ENCODE peak calls at places on chromosome 7, in six cellular contexts. T is tibial artery, H is gastrocnemius medialis, G is OCI-LY7, P is HCT116, R is PC-3. Z is an unnamed sample.

GRCh38 chr7:99371376-99371920 is 3.1 kb upstream of the ARPC1B start:
- DNase-seq in T (no peak), P (no peak), G (no peak), R (no peak), H (no peak), Z (no peak)

GRCh38 chr7:143372070-143372469 is 9.1 kb upstream of the ZYX start:
- DNase-seq in P (no peak), T (peak; percentile 79), G (peak; percentile 7), H (no peak), R (peak; percentile 81), Z (no peak)

GRCh38 chr7:42345478-42346299 is 108.7 kb upstream of the GLI3 start:
- DNase-seq in H (no peak), G (no peak), P (no peak), R (no peak), T (no peak), Z (no peak)

GRCh38 chr7:151876899-151877777 is at the start of gene PRKAG2:
- DNase-seq in G (no peak), R (peak; percentile 35), T (peak; percentile 86), P (no peak), H (peak; percentile 46), Z (no peak)

GRCh38 chr7:95246935-95247370 is 77.4 kb downstream of the PON1 start:
- DNase-seq in R (peak; percentile 73), G (peak; percentile 51), T (no peak), P (peak; percentile 54), H (no peak), Z (peak; percentile 80)

GRCh38 chr7:36794689-36795088 is 70.4 kb upstream of the AOAH start:
- DNase-seq in H (no peak), R (no peak), P (no peak), G (no peak), T (no peak), Z (no peak)

GRCh38 chr7:81484266-81484665 is 285.6 kb downstream of the HGF start:
- DNase-seq in H (peak; percentile 4), R (no peak), G (no peak), P (no peak), T (peak; percentile 77), Z (peak; percentile 90)

GRCh38 chr7:44824894-44825526 is 22.9 kb downstream of the H2AZ2 start:
- DNase-seq in G (no peak), P (no peak), H (no peak), T (no peak), R (no peak), Z (no peak)

GRCh38 chr7:83077328-83077727 is 85.4 kb downstream of the PCLO start:
- DNase-seq in R (no peak), T (no peak), G (no peak), H (no peak), P (no peak), Z (peak; percentile 26)

GRCh38 chr7:20786421-20786778 is 286 bp downstream of the SP8 start:
- DNase-seq in R (no peak), P (no peak), T (no peak), G (no peak), H (no peak), Z (no peak)

GRCh38 chr7:131249483-131249882 is 78.2 kb upstream of the MKLN1 start:
- DNase-seq in R (no peak), H (no peak), T (no peak), P (no peak), G (no peak), Z (no peak)

GRCh38 chr7:51213618-51214017 is 103.0 kb downstream of the COBL start:
- DNase-seq in T (no peak), G (no peak), P (no peak), H (no peak), R (no peak), Z (no peak)

GRCh38 chr7:68892211-68892610 is 706.1 kb upstream of the AUTS2 start:
- DNase-seq in H (no peak), T (no peak), R (no peak), G (no peak), P (no peak), Z (no peak)

GRCh38 chr7:155168607-155169006 is 98.5 kb downstream of the HTR5A start:
- DNase-seq in H (no peak), P (no peak), G (no peak), T (no peak), R (no peak), Z (no peak)

GRCh38 chr7:157905740-157906461 is 569.1 kb downstream of the DNAJB6 start:
- DNase-seq in T (peak; percentile 47), R (peak; percentile 10), G (no peak), P (peak; percentile 12), H (no peak), Z (no peak)

GRCh38 chr7:124071843-124072242 is 39.0 kb upstream of the TMEM229A start:
- DNase-seq in H (no peak), G (no peak), T (no peak), R (peak; percentile 38), P (no peak), Z (no peak)

GRCh38 chr7:91559947-91560346 is 295.7 kb downstream of the FZD1 start:
- DNase-seq in R (no peak), G (no peak), T (no peak), H (no peak), P (no peak), Z (no peak)

GRCh38 chr7:155984028-155984607 is 171.9 kb upstream of the SHH start:
- DNase-seq in H (no peak), R (no peak), P (no peak), G (no peak), T (peak; percentile 13), Z (no peak)

GRCh38 chr7:37947840-37948198 is 27.4 kb downstream of the EPDR1 start:
- DNase-seq in R (no peak), P (no peak), T (no peak), G (no peak), H (no peak), Z (no peak)

GRCh38 chr7:32275216-32275979 is 205.2 kb upstream of the PDE1C start:
- DNase-seq in P (no peak), G (no peak), R (peak; percentile 22), H (no peak), T (no peak), Z (no peak)

GRCh38 chr7:51288896-51289607 is 27.6 kb downstream of the COBL start:
- DNase-seq in G (no peak), R (peak; percentile 7), P (no peak), H (peak; percentile 35), T (no peak), Z (no peak)

GRCh38 chr7:2529161-2530075 is 9.8 kb downstream of the LFNG start:
- DNase-seq in T (peak; percentile 88), P (no peak), R (peak; percentile 65), H (peak; percentile 48), G (peak; percentile 76), Z (no peak)

GRCh38 chr7:106037489-106038176 is 74.5 kb downstream of the SYPL1 start:
- DNase-seq in R (no peak), H (no peak), P (no peak), T (no peak), G (no peak), Z (no peak)

GRCh38 chr7:115911466-115911865 is 119.1 kb downstream of the TFEC start:
- DNase-seq in H (no peak), T (no peak), P (no peak), R (no peak), G (no peak), Z (no peak)

GRCh38 chr7:30813466-30813865 is 42.2 kb downstream of the MINDY4 start:
- DNase-seq in G (no peak), H (no peak), T (peak; percentile 89), R (no peak), P (no peak), Z (no peak)

GRCh38 chr7:82841828-82842227 is 320.9 kb downstream of the PCLO start:
- DNase-seq in H (no peak), T (no peak), R (peak; percentile 61), G (no peak), P (no peak), Z (no peak)

GRCh38 chr7:1512781-1513656 is 8.8 kb upstream of the INTS1 start:
- DNase-seq in T (peak; percentile 97), G (peak; percentile 90), R (peak; percentile 92), H (peak; percentile 92), P (peak; percentile 77), Z (no peak)

DNA sequence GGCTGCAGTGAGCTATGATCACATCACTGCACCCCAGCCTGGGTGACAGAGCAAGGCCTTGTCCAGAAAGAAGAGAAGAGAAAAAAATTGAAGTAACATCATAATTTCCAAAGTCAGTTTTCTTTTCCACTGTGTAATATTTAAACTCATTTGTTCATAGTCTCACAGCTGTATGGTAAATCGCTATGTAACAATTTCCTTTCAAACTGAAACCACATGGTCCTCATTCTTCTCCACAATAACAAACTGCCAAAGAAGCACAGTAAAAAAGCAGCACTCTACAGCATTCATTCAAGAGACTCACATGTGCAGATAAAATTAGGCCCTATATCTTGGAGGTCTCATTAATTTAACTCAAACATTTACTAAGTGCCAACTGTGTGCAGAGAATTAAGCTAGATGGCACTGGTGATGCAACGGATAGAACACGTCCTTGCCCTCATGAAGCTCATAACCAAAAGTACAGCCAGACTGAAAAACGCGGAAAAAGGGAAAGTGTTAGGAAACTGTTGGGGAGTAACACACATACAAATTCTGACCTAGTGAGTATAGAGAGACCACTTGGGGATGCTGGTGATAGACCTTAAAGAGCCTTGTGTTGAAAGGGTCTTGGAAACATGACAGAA is 174.0 kb upstream of the KCTD7 start:
- DNase-seq in R (no peak), P (no peak), T (no peak), G (no peak), H (no peak), Z (no peak)
- H3K4me3 ChIP-seq in R (no peak overlapping the region), P (no peak overlapping the region), T (no peak overlapping the region), G (no peak overlapping the region), H (no peak overlapping the region), Z (no peak overlapping the region)

GRCh38 chr7:71598553-71598952 is 466.6 kb downstream of the GALNT17 start:
- DNase-seq in R (no peak), H (no peak), T (no peak), P (no peak), G (no peak), Z (no peak)
- TF ChIP-seq CTCF in R (no peak), H (no peak), T (no peak), P (no peak), G (no peak), Z (no peak)

GRCh38 chr7:73831656-73832579 is 1.1 kb downstream of the CLDN4 start:
- DNase-seq in G (no peak), H (no peak), P (peak; percentile 77), R (peak; percentile 87), T (no peak), Z (no peak)
- H3K4me3 ChIP-seq in G (no peak overlapping the region), H (no peak overlapping the region), P (peak overlapping the region; percentile 93), R (peak overlapping the region; percentile 99), T (no peak overlapping the region), Z (no peak overlapping the region)

DNA sequence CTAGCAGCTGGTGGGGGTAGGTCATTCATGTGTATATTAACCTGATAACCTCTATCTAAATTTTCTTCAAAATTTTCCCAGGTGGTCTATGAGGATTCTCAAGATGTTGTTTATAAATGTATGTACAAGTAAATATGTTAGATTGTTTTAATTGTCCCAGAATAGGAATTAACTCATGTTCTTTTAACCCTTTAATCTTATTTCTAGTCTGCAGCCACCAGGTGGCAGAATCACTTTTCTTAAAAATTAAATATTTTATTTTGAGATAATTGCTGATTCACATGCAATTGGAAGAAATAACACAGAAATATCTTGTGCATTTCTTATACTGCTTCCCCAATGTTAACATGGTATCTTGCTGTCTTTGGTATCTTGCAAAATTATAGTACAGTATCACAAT is 589.5 kb downstream of the ARL4A start:
- DNase-seq in R (peak; percentile 24), H (no peak), G (peak; percentile 2), T (no peak), P (peak; percentile 6), Z (no peak)
- TF ChIP-seq CTCF in R (peak; percentile 65), H (no peak), G (peak; percentile 77), T (no peak), P (peak; percentile 30), Z (peak; percentile 18)